ENCODE peak calls at places on chromosomes 5 and 9, in six cellular contexts. G is neural progenitor cell, A is pancreas, N is hepatocyte, E is H1, Q is mesenchymal stem cell. L is an unnamed sample. For H3K27me3, the result is how much of the 10 kb centered on the place peaks cover.

GRCh38 chr5:176773408-176774035 is 36.8 kb upstream of the UNC5A start:
- DNase-seq in A (no peak), E (peak), G (no peak), Q (no peak), N (no peak), L (no peak)

GRCh38 chr5:121940741-121941140 is 21.0 kb upstream of the SRFBP1 start:
- DNase-seq in G (no peak), Q (no peak), N (no peak), E (no peak), A (no peak), L (no peak)

GRCh38 chr5:72077390-72077789 is 29.9 kb upstream of the MAP1B start:
- DNase-seq in N (no peak), E (no peak), A (no peak), Q (no peak), G (no peak), L (no peak)

GRCh38 chr9:82488319-82488701 is 499.7 kb downstream of the SPATA31D1 start:
- DNase-seq in G (no peak), E (no peak), Q (no peak), A (peak), N (peak), L (no peak)

GRCh38 chr5:775960-776861 is 8.3 kb downstream of the ZDHHC11B start:
- DNase-seq in Q (no peak), A (no peak), E (no peak), G (no peak), N (no peak), L (no peak)

GRCh38 chr9:113477058-113477457 is 13.5 kb downstream of the RGS3 start:
- DNase-seq in E (no peak), N (no peak), G (no peak), A (no peak), Q (no peak), L (no peak)

GRCh38 chr9:105438136-105438839 is 9.5 kb upstream of the FSD1L start:
- DNase-seq in N (no peak), Q (peak), E (no peak), A (no peak), G (no peak), L (no peak)

GRCh38 chr5:172546196-172546595 is 91.9 kb upstream of the SH3PXD2B start:
- DNase-seq in E (no peak), Q (no peak), G (no peak), A (no peak), N (no peak), L (no peak)

GRCh38 chr9:105554042-105554441 is 3.9 kb upstream of the FKTN start:
- DNase-seq in G (no peak), E (no peak), Q (no peak), A (no peak), N (no peak), L (no peak)

GRCh38 chr5:78534148-78535009 is 114.2 kb downstream of the LHFPL2 start:
- DNase-seq in G (no peak), Q (peak), N (no peak), A (no peak), E (no peak), L (no peak)

GRCh38 chr9:35158501-35159280 is 3.1 kb upstream of the UNC13B start:
- DNase-seq in G (no peak), N (no peak), E (no peak), A (no peak), Q (no peak), L (no peak)

GRCh38 chr5:88140396-88140862 is 128.2 kb downstream of the TMEM161B start:
- DNase-seq in E (peak), N (peak), A (no peak), Q (peak), G (peak), L (no peak)

GRCh38 chr5:135061001-135061400 is 27.0 kb upstream of the PITX1 start:
- DNase-seq in G (no peak), N (no peak), E (no peak), Q (no peak), A (no peak), L (no peak)
- H3K27me3 ChIP-seq in G (half or more), N (under half), E (under half), Q (half or more), A (under half), L (under half)

GRCh38 chr5:36928947-36929346 is 52.4 kb downstream of the NIPBL start:
- DNase-seq in A (no peak), E (no peak), G (no peak), Q (peak), N (no peak), L (no peak)

GRCh38 chr5:36932699-36933098 is 56.1 kb downstream of the NIPBL start:
- DNase-seq in N (no peak), E (no peak), Q (no peak), A (no peak), G (no peak), L (no peak)

GRCh38 chr5:36934740-36935356 is 58.3 kb downstream of the NIPBL start:
- DNase-seq in G (no peak), N (no peak), Q (no peak), E (no peak), A (no peak), L (no peak)

GRCh38 chr5:36929438-36929837 is 52.9 kb downstream of the NIPBL start:
- DNase-seq in E (no peak), A (no peak), N (no peak), G (no peak), Q (no peak), L (no peak)

DNA sequence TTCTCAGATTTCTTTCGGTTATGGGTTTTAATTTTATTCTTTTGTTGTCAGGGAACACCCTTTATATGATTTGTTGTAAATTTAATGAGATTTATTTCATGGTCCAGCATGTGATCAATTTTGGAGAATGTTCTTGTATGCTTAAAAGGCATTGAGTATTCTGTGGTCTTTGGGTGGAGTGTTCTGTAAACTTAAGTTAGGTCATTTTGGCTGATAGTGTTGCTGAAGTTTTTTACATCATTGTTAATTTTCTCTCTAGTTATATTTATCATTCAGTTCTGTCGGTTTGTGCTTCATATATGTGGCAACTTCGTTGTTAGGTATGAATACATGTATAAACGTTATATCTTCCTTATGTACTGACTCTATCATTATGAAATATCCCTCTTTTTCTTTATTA is 55.5 kb downstream of the NIPBL start:
- DNase-seq in A (no peak), Q (no peak), E (no peak), G (no peak), N (no peak), L (no peak)
- H3K4me3 ChIP-seq in A (no peak), Q (no peak), E (no peak), G (no peak), N (no peak), L (no peak)

DNA sequence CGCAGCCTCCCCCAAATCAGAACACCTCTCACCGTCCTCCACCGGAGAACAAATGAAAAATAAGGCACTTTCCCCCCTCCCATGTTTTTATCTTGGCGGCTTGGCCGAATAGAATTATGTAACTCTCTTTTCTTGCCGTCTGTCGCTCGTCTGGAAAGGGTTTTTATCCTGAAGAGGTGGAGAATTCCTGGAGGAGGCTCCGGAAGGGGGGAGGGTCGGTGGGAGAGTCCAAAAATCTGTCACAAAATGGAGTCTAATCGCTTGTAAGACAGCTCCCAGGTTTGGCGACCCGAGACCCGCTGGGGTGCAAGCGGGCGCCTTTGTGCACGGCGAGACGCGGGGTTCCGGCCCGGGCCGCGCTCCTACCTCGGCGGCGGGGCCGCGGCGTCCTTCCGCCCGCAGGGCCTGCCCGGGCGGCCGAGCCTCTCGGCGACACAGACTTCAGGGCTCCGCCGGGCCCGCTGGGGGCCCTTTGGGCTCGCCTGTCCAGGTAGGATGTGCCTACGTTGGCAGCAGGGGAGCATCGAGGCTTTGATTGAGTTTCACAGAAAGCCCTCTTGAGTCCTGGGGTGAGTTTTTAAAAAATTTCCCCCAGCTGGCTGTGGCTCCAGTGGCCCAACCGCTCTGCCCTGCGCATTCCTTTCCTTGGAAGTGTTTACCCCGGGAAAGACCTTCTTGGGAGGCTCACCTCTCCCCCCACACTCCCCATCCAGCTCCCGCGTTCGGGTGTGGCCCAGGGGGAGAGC is 5.0 kb downstream of the LMX1B start:
- DNase-seq in E (peak), G (peak), N (no peak), A (no peak), Q (no peak), L (no peak)
- H3K27me3 ChIP-seq in E (half or more), G (half or more), N (half or more), A (under half), Q (half or more), L (under half)

GRCh38 chr9:8858250-8859161 is 1058.9 kb upstream of the DMAC1 start:
- DNase-seq in G (peak), A (no peak), N (peak), E (peak), Q (peak), L (no peak)

GRCh38 chr9:8857330-8858249 is 1058.0 kb upstream of the DMAC1 start:
- DNase-seq in E (peak), N (peak), G (peak), Q (peak), A (peak), L (no peak)

GRCh38 chr9:8860925-8861324 is 1061.3 kb upstream of the DMAC1 start:
- DNase-seq in E (no peak), A (no peak), G (no peak), Q (peak), N (peak), L (no peak)

GRCh38 chr9:8856686-8857329 is 1057.2 kb upstream of the DMAC1 start:
- DNase-seq in E (no peak), A (no peak), Q (peak), N (peak), G (peak), L (no peak)

GRCh38 chr9:8859416-8859815 is 1059.8 kb upstream of the DMAC1 start:
- DNase-seq in A (no peak), G (peak), E (no peak), N (no peak), Q (no peak), L (no peak)
- H3K4me3 ChIP-seq in A (no peak), G (peak), E (peak), N (no peak), Q (no peak), L (no peak)

GRCh38 chr9:979983-980382 is 3.5 kb downstream of the DMRT3 start:
- DNase-seq in N (no peak), Q (no peak), G (no peak), E (no peak), A (no peak), L (no peak)

GRCh38 chr9:977361-978116 is 1.1 kb downstream of the DMRT3 start:
- DNase-seq in G (no peak), E (peak), Q (no peak), N (no peak), A (no peak), L (no peak)

GRCh38 chr9:976805-977360 is 428 bp downstream of the DMRT3 start:
- DNase-seq in E (peak), G (peak), Q (no peak), N (no peak), A (no peak), L (no peak)

GRCh38 chr9:976258-976804 is at the start of gene DMRT3:
- DNase-seq in Q (no peak), G (peak), A (no peak), N (no peak), E (peak), L (no peak)

DNA sequence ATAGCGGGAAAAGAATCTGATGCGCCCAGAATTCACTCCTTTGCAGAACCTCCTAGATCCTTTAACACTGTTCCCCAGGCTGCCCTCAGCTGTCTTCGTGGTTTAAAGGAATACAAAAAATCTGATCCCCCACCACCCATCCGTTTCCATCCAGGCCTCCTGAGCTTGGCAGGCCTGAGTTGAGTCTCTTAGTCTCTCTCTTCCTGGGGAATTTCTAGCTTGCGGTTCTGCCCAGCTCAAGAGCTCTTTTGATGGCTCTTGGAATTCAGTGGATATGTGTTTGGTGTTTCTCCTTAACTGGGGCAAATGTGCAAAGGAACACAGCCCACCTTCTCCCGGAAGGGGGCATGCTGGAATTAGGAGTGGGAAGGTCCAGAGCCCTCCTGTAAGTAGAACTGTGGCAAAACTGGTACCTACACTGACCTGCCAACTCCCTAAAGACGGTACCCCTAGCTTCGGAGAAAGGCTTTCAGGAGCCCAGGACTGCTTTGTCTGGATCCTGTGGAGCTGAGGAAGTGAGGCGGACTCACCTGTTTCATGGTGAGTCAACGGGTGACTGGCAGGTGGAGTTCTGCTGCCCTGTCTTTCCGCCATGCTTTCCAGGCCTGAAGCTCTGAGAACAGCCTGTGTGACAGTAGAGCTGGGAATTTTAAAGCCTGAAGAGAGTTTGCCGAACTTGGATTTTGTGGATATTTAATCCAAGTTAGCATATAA is 1.8 kb downstream of the DMRT3 start:
- DNase-seq in A (no peak), G (no peak), Q (no peak), E (peak), N (no peak), L (no peak)
- H3K27me3 ChIP-seq in A (under half), G (half or more), Q (half or more), E (half or more), N (half or more), L (under half)

GRCh38 chr5:58255970-58256369 is 203.9 kb downstream of the PLK2 start:
- DNase-seq in Q (no peak), N (no peak), A (no peak), E (no peak), G (no peak), L (no peak)
- H3K4me3 ChIP-seq in Q (no peak), N (no peak), A (no peak), E (no peak), G (no peak), L (no peak)

GRCh38 chr9:116276651-116277121 is 123.1 kb downstream of the PAPPA start:
- DNase-seq in G (peak), Q (no peak), E (peak), A (no peak), N (no peak), L (no peak)
- H3K27me3 ChIP-seq in G (under half), Q (under half), E (under half), A (under half), N (under half), L (under half)

DNA sequence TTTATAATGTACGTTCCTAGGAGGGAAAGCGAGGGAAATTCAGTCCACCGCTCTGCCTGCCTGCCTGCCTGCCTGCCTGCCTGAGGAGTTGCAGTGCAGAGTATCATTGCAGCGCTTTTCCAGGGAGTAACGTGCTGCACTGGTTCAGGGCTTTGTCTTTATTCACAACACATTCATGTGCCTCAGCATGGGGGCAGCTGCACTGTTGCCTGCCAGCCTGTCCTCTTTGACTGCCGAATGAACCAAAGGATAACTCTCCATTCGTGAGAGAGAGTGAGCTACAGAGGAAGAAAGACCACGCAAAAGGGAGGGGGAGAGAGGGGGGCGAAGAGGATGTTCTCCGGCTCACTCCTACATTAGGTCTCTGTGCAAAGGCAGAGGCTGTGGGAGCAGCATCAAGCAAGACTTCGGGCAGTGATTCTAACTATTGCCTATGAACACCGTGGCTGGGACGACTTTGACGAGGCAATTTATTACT is 791.2 kb downstream of the MAT2B start:
- DNase-seq in N (peak), Q (peak), E (peak), G (peak), A (no peak), L (no peak)
- H3K4me3 ChIP-seq in N (peak), Q (no peak), E (peak), G (no peak), A (no peak), L (no peak)